ENCODE peak calls at places on chromosomes 13 and 19, in ten cellular contexts. One of them, this sample, is unnamed.

GRCh38 chr13:75836441-75836840 is 200.3 kb downstream of the LMO7 start:
- DNase-seq in HT-29: no peak
- DNase-seq in right lobe of liver: peak
- DNase-seq in upper lobe of left lung: peak
- DNase-seq in neural crest cell: no peak
- DNase-seq in NCI-H1092: peak
- DNase-seq in coronary artery: no peak
- DNase-seq in stimulated activated CD4-positive, alpha-beta T cell treated with anti-CD3 and anti-CD28 coated beads, TNF-alpha, amount 100 ng/mL, for 48 hours: no peak
- DNase-seq in mucosa of descending colon: no peak
- DNase-seq in T47D: peak
- DNase-seq in this sample: no peak

GRCh38 chr19:13102666-13103584 is at the start of gene LYL1:
- DNase-seq in T47D: no peak
- DNase-seq in right lobe of liver: peak
- DNase-seq in coronary artery: peak
- DNase-seq in neural crest cell: no peak
- DNase-seq in upper lobe of left lung: peak
- DNase-seq in stimulated activated CD4-positive, alpha-beta T cell treated with anti-CD3 and anti-CD28 coated beads, TNF-alpha, amount 100 ng/mL, for 48 hours: no peak
- DNase-seq in HT-29: no peak
- DNase-seq in mucosa of descending colon: peak
- DNase-seq in NCI-H1092: no peak
- DNase-seq in this sample: peak

GRCh38 chr13:27374126-27374613 is 50.2 kb upstream of the GTF3A start:
- DNase-seq in HT-29: no peak
- DNase-seq in right lobe of liver: no peak
- DNase-seq in NCI-H1092: no peak
- DNase-seq in upper lobe of left lung: no peak
- DNase-seq in coronary artery: no peak
- DNase-seq in T47D: no peak
- DNase-seq in mucosa of descending colon: no peak
- DNase-seq in stimulated activated CD4-positive, alpha-beta T cell treated with anti-CD3 and anti-CD28 coated beads, TNF-alpha, amount 100 ng/mL, for 48 hours: no peak
- DNase-seq in neural crest cell: no peak
- DNase-seq in this sample: no peak

GRCh38 chr19:31532034-31532433 is 182.8 kb upstream of the TSHZ3 start:
- DNase-seq in coronary artery: peak
- DNase-seq in stimulated activated CD4-positive, alpha-beta T cell treated with anti-CD3 and anti-CD28 coated beads, TNF-alpha, amount 100 ng/mL, for 48 hours: no peak
- DNase-seq in neural crest cell: no peak
- DNase-seq in right lobe of liver: no peak
- DNase-seq in HT-29: no peak
- DNase-seq in T47D: no peak
- DNase-seq in upper lobe of left lung: no peak
- DNase-seq in mucosa of descending colon: no peak
- DNase-seq in NCI-H1092: no peak
- DNase-seq in this sample: no peak

GRCh38 chr13:24087611-24088235 is 72.8 kb upstream of the SPATA13 start:
- DNase-seq in coronary artery: no peak
- DNase-seq in mucosa of descending colon: peak
- DNase-seq in right lobe of liver: no peak
- DNase-seq in NCI-H1092: no peak
- DNase-seq in stimulated activated CD4-positive, alpha-beta T cell treated with anti-CD3 and anti-CD28 coated beads, TNF-alpha, amount 100 ng/mL, for 48 hours: no peak
- DNase-seq in upper lobe of left lung: peak
- DNase-seq in T47D: no peak
- DNase-seq in neural crest cell: no peak
- DNase-seq in HT-29: peak
- DNase-seq in this sample: no peak

GRCh38 chr13:60150538-60150937 is 13.2 kb downstream of the DIAPH3 start:
- DNase-seq in right lobe of liver: no peak
- DNase-seq in T47D: no peak
- DNase-seq in upper lobe of left lung: no peak
- DNase-seq in coronary artery: no peak
- DNase-seq in stimulated activated CD4-positive, alpha-beta T cell treated with anti-CD3 and anti-CD28 coated beads, TNF-alpha, amount 100 ng/mL, for 48 hours: no peak
- DNase-seq in HT-29: no peak
- DNase-seq in NCI-H1092: no peak
- DNase-seq in mucosa of descending colon: no peak
- DNase-seq in neural crest cell: no peak
- DNase-seq in this sample: no peak

GRCh38 chr13:31046711-31047279 is 114.3 kb downstream of the TEX26 start:
- DNase-seq in mucosa of descending colon: no peak
- DNase-seq in coronary artery: no peak
- DNase-seq in NCI-H1092: peak
- DNase-seq in stimulated activated CD4-positive, alpha-beta T cell treated with anti-CD3 and anti-CD28 coated beads, TNF-alpha, amount 100 ng/mL, for 48 hours: no peak
- DNase-seq in upper lobe of left lung: peak
- DNase-seq in neural crest cell: no peak
- DNase-seq in HT-29: peak
- DNase-seq in right lobe of liver: no peak
- DNase-seq in T47D: no peak
- DNase-seq in this sample: peak

GRCh38 chr13:98821372-98822237 is 69.1 kb upstream of the SLC15A1 start:
- DNase-seq in coronary artery: no peak
- DNase-seq in NCI-H1092: no peak
- DNase-seq in T47D: no peak
- DNase-seq in mucosa of descending colon: no peak
- DNase-seq in stimulated activated CD4-positive, alpha-beta T cell treated with anti-CD3 and anti-CD28 coated beads, TNF-alpha, amount 100 ng/mL, for 48 hours: no peak
- DNase-seq in HT-29: peak
- DNase-seq in right lobe of liver: no peak
- DNase-seq in neural crest cell: no peak
- DNase-seq in upper lobe of left lung: no peak
- DNase-seq in this sample: no peak

GRCh38 chr19:28377077-28377476 is 835.9 kb downstream of the UQCRFS1 start:
- DNase-seq in coronary artery: no peak
- DNase-seq in upper lobe of left lung: no peak
- DNase-seq in right lobe of liver: no peak
- DNase-seq in NCI-H1092: no peak
- DNase-seq in mucosa of descending colon: no peak
- DNase-seq in HT-29: peak
- DNase-seq in stimulated activated CD4-positive, alpha-beta T cell treated with anti-CD3 and anti-CD28 coated beads, TNF-alpha, amount 100 ng/mL, for 48 hours: no peak
- DNase-seq in neural crest cell: peak
- DNase-seq in T47D: no peak
- DNase-seq in this sample: no peak

GRCh38 chr13:101875717-101876393 is 423.4 kb downstream of the ITGBL1 start:
- DNase-seq in stimulated activated CD4-positive, alpha-beta T cell treated with anti-CD3 and anti-CD28 coated beads, TNF-alpha, amount 100 ng/mL, for 48 hours: no peak
- DNase-seq in T47D: no peak
- DNase-seq in upper lobe of left lung: no peak
- DNase-seq in coronary artery: no peak
- DNase-seq in neural crest cell: no peak
- DNase-seq in mucosa of descending colon: no peak
- DNase-seq in NCI-H1092: peak
- DNase-seq in right lobe of liver: peak
- DNase-seq in HT-29: peak
- DNase-seq in this sample: no peak

GRCh38 chr13:79688741-79689140 is 207.8 kb downstream of the NDFIP2 start:
- DNase-seq in coronary artery: no peak
- DNase-seq in mucosa of descending colon: no peak
- DNase-seq in stimulated activated CD4-positive, alpha-beta T cell treated with anti-CD3 and anti-CD28 coated beads, TNF-alpha, amount 100 ng/mL, for 48 hours: no peak
- DNase-seq in HT-29: no peak
- DNase-seq in right lobe of liver: no peak
- DNase-seq in NCI-H1092: no peak
- DNase-seq in upper lobe of left lung: no peak
- DNase-seq in neural crest cell: no peak
- DNase-seq in T47D: no peak
- DNase-seq in this sample: no peak

GRCh38 chr13:101858869-101859268 is 406.4 kb downstream of the ITGBL1 start:
- DNase-seq in stimulated activated CD4-positive, alpha-beta T cell treated with anti-CD3 and anti-CD28 coated beads, TNF-alpha, amount 100 ng/mL, for 48 hours: no peak
- DNase-seq in NCI-H1092: no peak
- DNase-seq in coronary artery: no peak
- DNase-seq in right lobe of liver: no peak
- DNase-seq in mucosa of descending colon: no peak
- DNase-seq in HT-29: no peak
- DNase-seq in upper lobe of left lung: no peak
- DNase-seq in neural crest cell: no peak
- DNase-seq in T47D: no peak
- DNase-seq in this sample: no peak

GRCh38 chr19:42234364-42234763 is 8.0 kb downstream of the GSK3A start:
- DNase-seq in neural crest cell: no peak
- DNase-seq in NCI-H1092: no peak
- DNase-seq in coronary artery: no peak
- DNase-seq in T47D: no peak
- DNase-seq in upper lobe of left lung: no peak
- DNase-seq in stimulated activated CD4-positive, alpha-beta T cell treated with anti-CD3 and anti-CD28 coated beads, TNF-alpha, amount 100 ng/mL, for 48 hours: no peak
- DNase-seq in HT-29: no peak
- DNase-seq in mucosa of descending colon: no peak
- DNase-seq in right lobe of liver: no peak
- DNase-seq in this sample: no peak

GRCh38 chr19:32498641-32499200 is 82.3 kb upstream of the PDCD5 start:
- DNase-seq in stimulated activated CD4-positive, alpha-beta T cell treated with anti-CD3 and anti-CD28 coated beads, TNF-alpha, amount 100 ng/mL, for 48 hours: no peak
- DNase-seq in mucosa of descending colon: no peak
- DNase-seq in HT-29: no peak
- DNase-seq in upper lobe of left lung: no peak
- DNase-seq in NCI-H1092: no peak
- DNase-seq in coronary artery: no peak
- DNase-seq in right lobe of liver: no peak
- DNase-seq in T47D: no peak
- DNase-seq in neural crest cell: no peak
- DNase-seq in this sample: no peak

GRCh38 chr13:25973576-25973975 is 78.2 kb downstream of the SHISA2 start:
- DNase-seq in neural crest cell: no peak
- DNase-seq in HT-29: no peak
- DNase-seq in T47D: no peak
- DNase-seq in mucosa of descending colon: no peak
- DNase-seq in stimulated activated CD4-positive, alpha-beta T cell treated with anti-CD3 and anti-CD28 coated beads, TNF-alpha, amount 100 ng/mL, for 48 hours: no peak
- DNase-seq in right lobe of liver: no peak
- DNase-seq in NCI-H1092: no peak
- DNase-seq in upper lobe of left lung: no peak
- DNase-seq in coronary artery: no peak
- DNase-seq in this sample: no peak